ENCODE peak calls at places on chromosomes 11 and 22, in four cellular contexts. One of them, this sample, is unnamed.

GRCh38 chr11:20259506-20259905 is 99.2 kb upstream of the DBX1 start:
- DNase-seq in tibial nerve: no peak
- DNase-seq in ovary: no peak
- DNase-seq in pancreas: no peak
- DNase-seq in this sample: no peak

GRCh38 chr11:73382183-73382582 is 6.0 kb downstream of the RELT start:
- DNase-seq in tibial nerve: no peak
- DNase-seq in ovary: no peak
- DNase-seq in pancreas: peak
- DNase-seq in this sample: no peak

GRCh38 chr11:99424313-99425084 is 403.8 kb downstream of the CNTN5 start:
- DNase-seq in tibial nerve: no peak
- DNase-seq in ovary: no peak
- DNase-seq in pancreas: peak
- DNase-seq in this sample: no peak

GRCh38 chr11:25769287-25769686 is 562.6 kb upstream of the ANO3 start:
- DNase-seq in tibial nerve: no peak
- DNase-seq in ovary: no peak
- DNase-seq in pancreas: no peak
- DNase-seq in this sample: no peak

GRCh38 chr11:6705905-6706535 is 22.9 kb upstream of the MRPL17 start:
- DNase-seq in tibial nerve: peak
- DNase-seq in ovary: peak
- DNase-seq in pancreas: no peak
- DNase-seq in this sample: no peak

GRCh38 chr22:33722817-33723216 is 197.5 kb downstream of the LARGE1 start:
- DNase-seq in tibial nerve: no peak
- DNase-seq in ovary: no peak
- DNase-seq in pancreas: no peak
- DNase-seq in this sample: no peak

GRCh38 chr11:32172771-32173170 is 81.9 kb downstream of the RCN1 start:
- DNase-seq in tibial nerve: no peak
- DNase-seq in ovary: no peak
- DNase-seq in pancreas: no peak
- DNase-seq in this sample: no peak

GRCh38 chr11:92180664-92181251 is 43.9 kb upstream of the FAT3 start:
- DNase-seq in tibial nerve: no peak
- DNase-seq in ovary: no peak
- DNase-seq in pancreas: no peak
- DNase-seq in this sample: no peak

GRCh38 chr11:57313788-57314135 is 11.0 kb downstream of the TNKS1BP1 start:
- DNase-seq in tibial nerve: no peak
- DNase-seq in ovary: no peak
- DNase-seq in pancreas: no peak
- DNase-seq in this sample: no peak

GRCh38 chr22:28855355-28856094 is 27.8 kb upstream of the ZNRF3 start:
- DNase-seq in tibial nerve: no peak
- DNase-seq in ovary: peak
- DNase-seq in pancreas: no peak
- DNase-seq in this sample: no peak

DNA sequence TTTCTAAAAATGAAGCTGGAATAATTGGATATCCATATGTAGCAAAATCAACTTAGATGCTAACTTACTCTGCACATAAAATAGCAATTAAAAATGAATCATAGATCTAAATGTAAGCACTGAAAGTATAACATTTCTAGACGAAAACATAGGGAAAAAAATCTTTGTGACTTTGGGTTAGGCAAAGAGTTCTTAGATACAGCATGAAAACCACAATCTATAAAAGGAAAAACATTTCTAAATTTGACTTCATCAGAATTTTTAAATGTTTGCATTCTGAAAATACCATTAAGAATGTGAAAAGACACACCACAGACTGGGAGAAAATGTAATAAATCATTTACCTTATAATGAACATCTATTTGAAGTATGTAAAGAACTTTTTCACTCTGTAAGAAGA is 128.8 kb downstream of the APIP start:
- DNase-seq in tibial nerve: no peak
- DNase-seq in ovary: no peak
- DNase-seq in pancreas: no peak
- DNase-seq in this sample: no peak
- TF ChIP-seq CTCF in tibial nerve: no peak
- TF ChIP-seq CTCF in ovary: no peak
- TF ChIP-seq CTCF in pancreas: no peak
- TF ChIP-seq CTCF in this sample: no peak

DNA sequence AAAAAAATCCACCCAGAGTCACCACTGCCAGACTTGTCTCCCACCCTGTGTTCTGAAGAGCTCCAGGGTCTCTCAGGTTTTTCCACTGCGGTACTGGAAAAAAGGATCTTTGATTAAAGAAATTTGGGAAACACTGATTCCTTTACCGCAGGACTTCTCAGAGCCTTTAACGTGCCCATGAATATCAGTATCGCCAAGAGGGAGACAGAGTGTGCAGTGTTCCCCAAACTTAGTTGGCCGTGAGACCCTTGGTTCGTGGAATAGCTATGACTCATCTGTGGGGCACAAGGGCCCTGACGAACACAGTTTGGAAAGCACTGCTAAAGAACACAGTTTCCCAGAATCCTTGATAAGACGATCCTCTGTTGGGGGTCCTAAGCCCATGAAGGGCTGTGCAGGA is 31.7 kb downstream of the SYT7 start:
- DNase-seq in tibial nerve: no peak
- DNase-seq in ovary: no peak
- DNase-seq in pancreas: no peak
- DNase-seq in this sample: no peak
- H3K4me3 ChIP-seq in tibial nerve: no peak
- H3K4me3 ChIP-seq in ovary: no peak
- H3K4me3 ChIP-seq in pancreas: no peak
- H3K4me3 ChIP-seq in this sample: no peak

DNA sequence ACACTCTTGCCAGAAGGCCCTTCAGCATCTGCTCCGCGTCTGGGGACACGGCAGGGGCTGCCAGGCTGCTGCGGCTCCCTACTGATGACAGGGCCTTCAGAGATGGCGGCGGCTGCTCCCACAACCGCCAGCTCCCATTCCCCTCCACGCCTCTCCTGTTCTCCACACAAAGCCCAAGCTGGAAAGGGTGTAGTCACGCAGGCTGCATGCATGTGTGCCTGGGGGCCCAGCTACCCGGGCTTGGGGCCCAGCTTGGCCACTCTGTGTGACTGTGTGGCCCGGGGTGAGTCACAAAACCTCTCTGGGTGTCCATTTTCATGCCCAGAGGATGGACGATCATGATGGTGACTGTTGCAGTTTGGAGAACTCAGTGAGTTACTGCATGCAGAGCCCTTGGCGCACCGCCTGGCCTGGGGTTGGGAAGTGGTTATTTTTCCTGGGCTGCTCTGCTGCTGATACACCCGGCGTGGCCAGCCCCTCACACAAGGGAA is 31.7 kb upstream of the PARVB start:
- DNase-seq in tibial nerve: no peak
- DNase-seq in ovary: no peak
- DNase-seq in pancreas: peak
- DNase-seq in this sample: no peak
- TF ChIP-seq CTCF in tibial nerve: no peak
- TF ChIP-seq CTCF in ovary: no peak
- TF ChIP-seq CTCF in pancreas: no peak
- TF ChIP-seq CTCF in this sample: no peak

GRCh38 chr22:39570226-39570625 is 327 bp upstream of the CACNA1I start:
- DNase-seq in tibial nerve: no peak
- DNase-seq in ovary: no peak
- DNase-seq in pancreas: no peak
- DNase-seq in this sample: no peak
- H3K4me3 ChIP-seq in tibial nerve: no peak
- H3K4me3 ChIP-seq in ovary: no peak
- H3K4me3 ChIP-seq in pancreas: no peak
- H3K4me3 ChIP-seq in this sample: no peak

GRCh38 chr11:45079943-45080719 is 66.3 kb upstream of the PRDM11 start:
- DNase-seq in tibial nerve: no peak
- DNase-seq in ovary: no peak
- DNase-seq in pancreas: no peak
- DNase-seq in this sample: no peak
- TF ChIP-seq CTCF in tibial nerve: no peak
- TF ChIP-seq CTCF in ovary: no peak
- TF ChIP-seq CTCF in pancreas: no peak
- TF ChIP-seq CTCF in this sample: no peak

DNA sequence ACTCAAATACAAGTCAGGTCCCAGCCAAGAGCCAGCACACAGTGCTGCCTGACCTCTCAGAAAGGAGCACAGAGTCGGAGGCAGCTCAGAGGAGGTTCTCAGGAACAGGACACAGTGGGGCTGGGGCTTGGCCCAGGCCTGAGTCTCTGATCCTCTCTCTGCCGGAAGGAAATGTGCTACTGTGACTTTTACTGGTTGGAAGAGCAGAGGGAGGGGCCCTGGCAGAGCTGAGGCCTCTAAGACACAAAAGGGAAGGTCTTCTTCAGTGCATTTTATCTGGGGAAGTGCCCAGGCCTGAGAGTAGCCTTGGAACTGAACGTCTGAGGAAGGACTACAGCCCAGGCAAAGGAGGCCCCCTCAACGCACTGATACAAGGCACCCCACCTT is 16.2 kb upstream of the CASTOR1 start:
- DNase-seq in tibial nerve: peak
- DNase-seq in ovary: peak
- DNase-seq in pancreas: no peak
- DNase-seq in this sample: peak
- H3K4me3 ChIP-seq in tibial nerve: no peak
- H3K4me3 ChIP-seq in ovary: no peak
- H3K4me3 ChIP-seq in pancreas: no peak
- H3K4me3 ChIP-seq in this sample: peak

GRCh38 chr11:2891291-2891690 is 5.7 kb upstream of the CDKN1C start:
- DNase-seq in tibial nerve: no peak
- DNase-seq in ovary: peak
- DNase-seq in pancreas: peak
- DNase-seq in this sample: no peak
- TF ChIP-seq CTCF in tibial nerve: no peak
- TF ChIP-seq CTCF in ovary: no peak
- TF ChIP-seq CTCF in pancreas: no peak
- TF ChIP-seq CTCF in this sample: no peak

GRCh38 chr22:49788492-49788891 is 39.2 kb downstream of the BRD1 start:
- DNase-seq in tibial nerve: peak
- DNase-seq in ovary: no peak
- DNase-seq in pancreas: no peak
- DNase-seq in this sample: peak
- H3K4me3 ChIP-seq in tibial nerve: no peak
- H3K4me3 ChIP-seq in ovary: no peak
- H3K4me3 ChIP-seq in pancreas: no peak
- H3K4me3 ChIP-seq in this sample: no peak

GRCh38 chr11:12540913-12541587 is 133.2 kb upstream of the TEAD1 start:
- DNase-seq in tibial nerve: no peak
- DNase-seq in ovary: peak
- DNase-seq in pancreas: no peak
- DNase-seq in this sample: no peak
- TF ChIP-seq CTCF in tibial nerve: peak
- TF ChIP-seq CTCF in ovary: no peak
- TF ChIP-seq CTCF in pancreas: no peak
- TF ChIP-seq CTCF in this sample: no peak